ENCODE peak calls at places on chromosomes 7 and 10, in seven cellular contexts. H is Panc1; P is activated T-cell treated with anti-CD3 and anti-CD28 coated beads, Interleukin-2, amount 50 U/mL, for 72 hours; Y is NCI-H1092 treated with DMSO at 0.1 percent for 48 hours; W is stimulated activated naive B cell treated with anti-CD40 and anti-IgM and Interleukin-4, amounts not matched to agents 10 μg/mL and 1 μg/mL and 100 μg/mL, for 72 hours; G is astrocyte; E is caudate nucleus. C is an unnamed sample.

GRCh38 chr10:26890956-26891355 is 30.2 kb upstream of the ABI1 start:
- DNase-seq in H (peak), E (no peak), G (peak), Y (peak), W (peak), P (peak), C (no peak)

GRCh38 chr10:70561558-70561957 is 41.0 kb downstream of the PRF1 start:
- DNase-seq in P (no peak), E (no peak), G (no peak), Y (no peak), H (no peak), W (no peak), C (no peak)

GRCh38 chr10:35613597-35614226 is 8.6 kb downstream of the GJD4 start:
- DNase-seq in Y (no peak), E (no peak), G (no peak), W (no peak), H (no peak), P (no peak), C (no peak)

GRCh38 chr7:128838109-128838779 is 8.0 kb downstream of the FLNC start:
- DNase-seq in E (no peak), W (no peak), P (no peak), H (no peak), Y (no peak), G (no peak), C (peak)

GRCh38 chr7:99631311-99632109 is 14.8 kb downstream of the ZSCAN25 start:
- DNase-seq in H (no peak), E (no peak), W (no peak), Y (no peak), G (no peak), P (peak), C (no peak)

GRCh38 chr7:155709453-155709852 is 65.0 kb downstream of the RBM33 start:
- DNase-seq in H (no peak), Y (no peak), E (no peak), P (no peak), W (no peak), G (no peak), C (no peak)

GRCh38 chr7:105787071-105787470 is 89.3 kb downstream of the ATXN7L1 start:
- DNase-seq in W (no peak), H (no peak), Y (no peak), E (no peak), G (no peak), P (no peak), C (no peak)

GRCh38 chr10:34351161-34351560 is 463.9 kb downstream of the PARD3 start:
- DNase-seq in E (no peak), W (no peak), G (no peak), H (no peak), P (no peak), Y (no peak), C (no peak)

GRCh38 chr7:5596046-5596895 is 172.6 kb upstream of the TNRC18 start:
- DNase-seq in E (peak), W (peak), G (peak), P (peak), H (peak), Y (no peak), C (peak)

C was measured in Right ventricle myocardium inferior.